ENCODE peak calls at places on chromosomes 12 and 14, in five cellular contexts. K is GM12878, X is HepG2, R is NT2/D1, S is H1. L is an unnamed sample.

GRCh38 chr12:65895759-65896656 is 71.7 kb downstream of the HMGA2 start:
- DNase-seq in X (peak), S (no peak), K (no peak), R (peak), L (no peak)

GRCh38 chr12:10339441-10339840 is 31.8 kb downstream of the KLRD1 start:
- DNase-seq in X (no peak), K (no peak), R (no peak), S (no peak), L (no peak)

GRCh38 chr14:54901380-54902142 is 1.1 kb downstream of the GCH1 start:
- DNase-seq in S (no peak), R (no peak), X (no peak), K (no peak), L (no peak)

GRCh38 chr14:64296561-64296960 is 2.4 kb upstream of the ESR2 start:
- DNase-seq in S (no peak), X (no peak), R (no peak), K (no peak), L (no peak)

GRCh38 chr14:92258934-92259333 is 64.0 kb upstream of the SLC24A4 start:
- DNase-seq in S (no peak), R (no peak), X (no peak), K (peak), L (no peak)

GRCh38 chr14:98947911-98948595 is 323.9 kb downstream of the BCL11B start:
- DNase-seq in X (no peak), R (no peak), S (no peak), K (no peak), L (no peak)

GRCh38 chr12:20142956-20143355 is 225.4 kb upstream of the PDE3A start:
- DNase-seq in R (peak), K (no peak), X (no peak), S (no peak), L (peak)

GRCh38 chr12:38905480-38906351 is at the start of gene CPNE8:
- DNase-seq in K (peak), S (no peak), R (peak), X (no peak), L (peak)

GRCh38 chr14:65846469-65846868 is 433.9 kb downstream of the FUT8 start:
- DNase-seq in X (no peak), S (no peak), K (no peak), R (no peak), L (no peak)

GRCh38 chr14:105171004-105171673 is 2.6 kb upstream of the JAG2 start:
- DNase-seq in R (no peak), S (no peak), X (no peak), K (no peak), L (no peak)

GRCh38 chr14:104425763-104426691 is 153.5 kb upstream of the C14orf180 start:
- DNase-seq in X (no peak), R (no peak), K (no peak), S (no peak), L (no peak)

GRCh38 chr12:12406762-12407161 is 49.9 kb downstream of the BORCS5 start:
- DNase-seq in X (no peak), K (no peak), S (no peak), R (no peak), L (no peak)

GRCh38 chr14:69487771-69488170 is 3.2 kb downstream of the PLEKHD1 start:
- DNase-seq in K (no peak), X (no peak), S (no peak), R (no peak), L (no peak)

GRCh38 chr14:93133476-93133875 is 17.8 kb upstream of the ITPK1 start:
- DNase-seq in X (no peak), R (no peak), K (no peak), S (no peak), L (no peak)

GRCh38 chr12:5272061-5272820 is 159.7 kb upstream of the NTF3 start:
- DNase-seq in S (no peak), X (no peak), K (no peak), R (no peak), L (no peak)

GRCh38 chr12:108821407-108822397 is 35.7 kb downstream of the SSH1 start:
- DNase-seq in R (no peak), K (no peak), S (no peak), X (no peak), L (no peak)

GRCh38 chr14:87503711-87504110 is 489.3 kb downstream of the GALC start:
- DNase-seq in X (no peak), K (no peak), R (peak), S (no peak), L (no peak)

GRCh38 chr12:41981758-41982157 is 162.9 kb downstream of the GXYLT1 start:
- DNase-seq in S (no peak), R (no peak), X (no peak), K (no peak), L (no peak)

GRCh38 chr12:67647251-67647546 is 1.3 kb upstream of the DYRK2 start:
- DNase-seq in X (no peak), R (no peak), S (no peak), K (no peak), L (peak)

GRCh38 chr12:20629414-20630156 is 65.5 kb upstream of the SLCO1C1 start:
- DNase-seq in R (no peak), X (peak), S (no peak), K (no peak), L (no peak)

GRCh38 chr14:64720190-64720589 is 16.0 kb downstream of the PLEKHG3 start:
- DNase-seq in R (no peak), K (no peak), X (peak), S (no peak), L (peak)

GRCh38 chr12:115998119-115998633 is 279.3 kb downstream of the MED13L start:
- DNase-seq in K (no peak), X (peak), R (peak), S (peak), L (peak)

GRCh38 chr14:47240755-47241437 is 434.5 kb downstream of the MDGA2 start:
- DNase-seq in X (no peak), K (no peak), R (no peak), S (no peak), L (no peak)

GRCh38 chr14:51828017-51828797 is 32.2 kb upstream of the GNG2 start:
- DNase-seq in K (peak), S (no peak), R (no peak), X (no peak), L (no peak)

GRCh38 chr14:72000907-72001306 is 68.7 kb downstream of the RGS6 start:
- DNase-seq in S (no peak), X (no peak), K (peak), R (no peak), L (no peak)
- TF ChIP-seq SUZ12 in S (no peak), X (no peak), K (no peak), R (no peak), L (no peak)

DNA sequence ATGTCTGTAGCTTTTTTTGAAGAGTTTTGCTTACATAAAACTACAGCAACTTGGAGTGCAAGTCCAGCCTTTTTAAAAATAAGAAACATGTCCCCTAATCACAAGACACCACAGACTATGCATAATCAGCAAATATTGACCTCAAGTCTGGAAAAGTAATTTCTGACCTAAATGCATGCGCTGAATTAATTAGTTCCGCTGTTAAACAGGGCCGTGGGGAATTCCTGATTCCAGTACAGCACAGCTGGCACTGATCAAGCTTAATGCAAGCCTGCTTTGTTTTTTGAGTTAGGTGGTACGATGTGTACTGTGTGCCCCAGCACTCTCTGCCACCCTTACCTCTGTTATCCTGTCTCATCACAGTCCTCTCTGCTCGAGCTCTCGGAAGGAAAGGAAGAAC is 9.2 kb downstream of the MLH3 start:
- DNase-seq in K (no peak), X (no peak), S (no peak), R (no peak), L (no peak)
- TF ChIP-seq SUZ12 in K (no peak), X (no peak), S (no peak), R (no peak), L (no peak)

GRCh38 chr12:70247653-70248199 is 4.5 kb downstream of the CNOT2 start:
- DNase-seq in R (no peak), S (no peak), X (no peak), K (no peak), L (no peak)
- TF ChIP-seq SUZ12 in R (no peak), S (no peak), X (no peak), K (no peak), L (no peak)

DNA sequence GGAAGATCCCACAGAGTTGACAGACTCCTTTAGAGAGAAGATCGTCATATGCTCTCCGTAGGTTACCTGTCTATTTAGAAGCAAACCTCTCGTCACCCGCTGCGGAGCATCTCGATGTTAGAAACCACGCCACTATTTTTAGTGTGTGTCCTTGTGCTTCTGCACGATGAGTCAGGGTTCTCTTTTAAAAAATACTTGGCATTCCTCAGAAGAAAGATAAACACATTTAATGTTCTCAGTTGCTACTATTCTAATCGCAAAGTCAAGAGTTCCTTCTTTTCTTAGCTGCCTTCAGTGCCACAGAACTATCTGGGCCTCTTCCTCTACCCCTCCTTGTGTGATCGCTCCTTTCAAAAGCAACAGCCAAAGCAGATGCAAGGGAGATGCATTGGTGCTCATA is 192.4 kb downstream of the PELI2 start:
- DNase-seq in X (no peak), R (no peak), S (no peak), K (no peak), L (no peak)
- TF ChIP-seq SUZ12 in X (no peak), R (no peak), S (no peak), K (no peak), L (no peak)

L was measured in HEK293T.